ENCODE peak calls at places on chromosomes 6 and 20, in seven cellular contexts. R is GM23338; G is body of pancreas; I is A549; D is K562; V is gastrocnemius medialis; M is naive thymus-derived CD4-positive, alpha-beta T cell. C is an unnamed sample.

GRCh38 chr6:67287566-67287965 is 1347.5 kb upstream of the ADGRB3 start:
- ATAC-seq in I (no peak), D (no peak), G (no peak), M (no peak), R (no peak), V (no peak), C (no peak)

GRCh38 chr20:4521170-4521968 is 200.3 kb upstream of the PRND start:
- ATAC-seq in G (no peak), M (no peak), D (no peak), V (no peak), I (no peak), R (peak), C (no peak)

GRCh38 chr6:15504581-15505350 is 158.1 kb downstream of the DTNBP1 start:
- ATAC-seq in D (no peak), G (peak), V (peak), R (no peak), M (no peak), I (no peak), C (peak)

GRCh38 chr6:90319044-90319443 is 22.4 kb upstream of the BACH2 start:
- ATAC-seq in G (no peak), D (no peak), R (no peak), V (no peak), I (no peak), M (peak), C (no peak)

GRCh38 chr6:44053106-44053756 is 74.0 kb downstream of the MRPL14 start:
- ATAC-seq in D (no peak), M (no peak), I (no peak), R (no peak), V (no peak), G (no peak), C (no peak)

GRCh38 chr20:46946181-46946624 is 51.6 kb downstream of the EYA2 start:
- ATAC-seq in R (no peak), V (no peak), M (no peak), G (no peak), I (no peak), D (no peak), C (no peak)

GRCh38 chr6:111294374-111294967 is 188.5 kb downstream of the REV3L start:
- ATAC-seq in R (no peak), G (no peak), I (no peak), D (no peak), V (no peak), M (no peak), C (no peak)

GRCh38 chr6:135919026-135919425 is 67.5 kb downstream of the PDE7B start:
- ATAC-seq in M (no peak), G (no peak), I (no peak), R (no peak), V (no peak), D (no peak), C (no peak)

GRCh38 chr6:65937982-65938381 is 231.0 kb upstream of the EYS start:
- ATAC-seq in R (no peak), D (no peak), I (no peak), V (no peak), G (peak), M (no peak), C (no peak)

GRCh38 chr20:52082612-52083011 is 109.0 kb downstream of the ZFP64 start:
- ATAC-seq in M (no peak), R (no peak), I (no peak), V (no peak), G (no peak), D (no peak), C (no peak)

GRCh38 chr6:155079985-155080452 is 84.9 kb downstream of the TIAM2 start:
- ATAC-seq in I (no peak), R (no peak), G (no peak), D (peak), M (no peak), V (no peak), C (no peak)

GRCh38 chr6:125584468-125584939 is 164.9 kb upstream of the HEY2 start:
- ATAC-seq in G (no peak), M (no peak), V (peak), D (no peak), I (peak), R (peak), C (no peak)

GRCh38 chr6:5981274-5982026 is 25.3 kb downstream of the NRN1 start:
- ATAC-seq in V (no peak), D (no peak), M (no peak), I (no peak), R (no peak), G (no peak), C (no peak)

GRCh38 chr6:128491643-128492206 is 28.7 kb downstream of the PTPRK start:
- ATAC-seq in V (peak), R (no peak), M (no peak), D (no peak), I (peak), G (peak), C (peak)

GRCh38 chr20:38256966-38257365 is 3.6 kb downstream of the KIAA1755 start:
- ATAC-seq in D (no peak), G (no peak), M (no peak), V (no peak), I (no peak), R (no peak), C (no peak)
- H3K4me3 ChIP-seq in D (no peak), G (no peak), M (no peak), V (no peak), I (no peak), R (no peak), C (no peak)

DNA sequence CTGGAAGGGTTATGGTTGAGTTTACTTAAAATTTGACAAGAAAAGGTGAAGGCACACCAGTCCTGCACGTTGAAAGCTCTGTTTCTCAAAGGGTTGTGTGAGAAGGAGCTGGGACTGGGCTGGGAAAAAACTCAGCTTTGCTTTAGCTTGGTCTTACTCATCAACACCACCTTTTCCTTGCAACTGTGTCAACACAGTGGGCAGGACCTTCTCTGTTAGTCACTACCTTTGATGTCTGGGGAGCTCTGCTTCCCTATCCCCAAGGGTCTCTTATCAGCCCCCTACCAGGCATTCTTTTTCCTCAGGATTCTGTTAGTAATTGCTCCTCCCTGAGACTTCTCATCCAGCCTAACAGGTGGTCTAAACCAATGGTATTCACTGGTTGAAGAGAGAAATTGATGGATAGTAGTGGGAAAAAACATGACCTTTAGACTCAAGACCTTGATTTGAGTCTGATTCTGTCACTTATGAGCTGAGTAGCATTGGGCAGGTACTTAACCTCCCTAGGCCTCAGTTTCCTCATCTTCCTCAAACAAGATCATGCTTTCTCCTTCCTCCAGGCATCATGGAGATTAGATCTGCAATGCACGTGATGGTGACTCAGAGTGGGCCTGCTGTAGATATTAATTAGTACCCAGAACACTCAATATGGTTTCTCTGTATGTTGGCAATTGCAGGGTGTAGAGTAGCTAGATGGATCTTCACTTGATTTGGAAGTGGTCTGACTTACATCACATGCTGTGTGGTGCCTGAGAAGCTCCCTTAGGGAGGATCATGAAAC is 17.2 kb upstream of the FOXA2 start:
- ATAC-seq in D (no peak), R (no peak), M (no peak), G (no peak), V (no peak), I (peak), C (no peak)
- H3K4me3 ChIP-seq in D (no peak), R (no peak), M (no peak), G (no peak), V (no peak), I (no peak), C (no peak)

DNA sequence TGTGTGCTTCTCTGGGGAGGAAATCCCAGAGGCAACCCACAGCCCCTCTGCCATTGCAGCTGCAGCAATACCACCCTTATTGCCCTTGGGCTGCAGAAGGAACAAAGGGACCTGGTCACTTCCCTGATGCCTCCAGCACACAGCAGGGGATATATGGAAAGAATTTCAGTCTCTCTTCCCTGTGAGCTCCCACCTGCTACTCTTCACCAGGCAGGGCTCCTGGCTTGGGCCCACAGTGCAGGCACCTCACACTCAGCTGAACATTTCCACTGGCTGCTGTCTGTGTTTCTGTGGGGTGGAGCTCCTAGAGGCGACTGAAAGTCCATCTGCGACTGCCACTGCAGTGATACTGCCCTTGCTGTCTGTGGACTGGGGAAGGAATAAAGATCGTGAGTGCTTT is 91.5 kb upstream of the MAP3K4 start:
- ATAC-seq in M (no peak), D (peak), G (no peak), R (peak), V (no peak), I (no peak), C (no peak)
- H3K4me3 ChIP-seq in M (no peak), D (no peak), G (no peak), R (no peak), V (no peak), I (no peak), C (no peak)

DNA sequence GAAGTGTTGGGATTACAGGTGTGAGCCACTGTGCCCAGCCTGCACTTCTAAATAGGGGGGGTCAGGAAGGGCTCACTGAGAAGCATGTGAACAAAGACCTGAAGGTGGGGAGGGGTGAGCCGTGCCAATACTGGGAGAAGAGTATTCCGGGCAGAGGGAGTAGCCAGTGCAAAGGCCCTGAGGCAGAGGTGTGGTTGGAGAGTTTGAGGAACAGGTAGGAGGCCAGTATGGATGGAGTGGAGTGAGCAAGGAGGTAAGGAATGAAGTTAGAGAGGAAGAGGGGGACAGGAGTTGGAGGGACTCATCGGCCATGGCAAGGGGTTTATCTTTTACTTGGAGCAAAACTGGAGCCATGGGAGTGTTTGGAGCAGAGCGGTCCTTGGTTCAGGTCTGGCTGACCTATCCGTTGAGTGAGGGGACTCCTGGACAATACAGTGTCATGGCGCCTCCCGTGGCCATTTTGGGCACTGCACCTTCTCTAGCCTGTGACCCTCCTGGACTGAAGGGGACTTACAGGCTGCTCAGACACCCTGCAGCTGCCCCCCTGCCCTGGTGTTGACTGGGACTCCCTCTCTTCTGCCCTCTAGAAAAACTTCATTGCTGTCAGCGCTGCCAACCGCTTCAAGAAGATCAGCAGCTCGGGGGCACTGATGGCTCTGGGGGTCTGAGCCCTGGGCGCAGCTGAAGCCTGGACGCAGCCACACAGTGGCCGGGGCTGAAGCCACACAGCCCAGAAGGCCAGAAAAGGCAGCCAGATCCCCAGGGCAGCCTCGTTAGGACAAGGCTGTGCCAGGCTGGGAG is 12.1 kb downstream of the FOXS1 start:
- ATAC-seq in D (peak), V (peak), M (peak), I (peak), G (no peak), R (peak), C (no peak)
- H3K4me3 ChIP-seq in D (no peak), V (no peak), M (no peak), I (no peak), G (no peak), R (no peak), C (no peak)

GRCh38 chr20:59723607-59724456 is 119.5 kb downstream of the PHACTR3 start:
- ATAC-seq in R (no peak), G (no peak), I (no peak), D (no peak), M (peak), V (no peak), C (no peak)
- H3K4me3 ChIP-seq in R (no peak), G (no peak), I (no peak), D (no peak), M (no peak), V (no peak), C (no peak)

GRCh38 chr6:52598123-52598823 is 21.4 kb upstream of the TRAM2 start:
- ATAC-seq in M (peak), R (peak), G (peak), D (peak), I (peak), V (peak), C (no peak)
- H3K4me3 ChIP-seq in M (no peak), R (no peak), G (no peak), D (peak), I (no peak), V (no peak), C (no peak)

C was measured in gastroesophageal sphincter.